ENCODE peak calls at places on chromosome 22, in ten cellular contexts. O, E, G, T, P, Q, W, M, Z and U are unnamed samples. For H3K27me3, the result is how much of the 10 kb centered on the place peaks cover.

GRCh38 chr22:25774575-25775026 is 32.6 kb downstream of the MYO18B start:
- DNase-seq in T (no peak), E (no peak), M (no peak), Q (no peak), P (no peak), O (no peak), W (peak), Z (no peak), G (peak), U (no peak)

GRCh38 chr22:23915230-23915754 is 21.1 kb downstream of the MIF start:
- DNase-seq in G (no peak), O (no peak), E (no peak), Q (peak), T (no peak), W (no peak), M (no peak), P (no peak), Z (no peak), U (no peak)

GRCh38 chr22:47610766-47611165 is 848.3 kb downstream of the TBC1D22A start:
- DNase-seq in O (no peak), M (no peak), E (no peak), G (peak), P (no peak), Q (no peak), W (no peak), Z (no peak), T (no peak), U (no peak)

GRCh38 chr22:22546490-22546889 is 12.6 kb downstream of the PRAME start:
- DNase-seq in M (no peak), E (no peak), Z (no peak), G (no peak), Q (no peak), W (no peak), O (no peak), T (no peak), P (no peak), U (peak)

GRCh38 chr22:47534150-47535133 is 772.0 kb downstream of the TBC1D22A start:
- DNase-seq in W (no peak), M (no peak), Q (no peak), E (no peak), Z (no peak), P (peak), G (peak), O (no peak), T (no peak), U (no peak)

GRCh38 chr22:41538583-41538982 is 5.7 kb downstream of the POLR3H start:
- DNase-seq in Q (no peak), E (no peak), Z (no peak), T (no peak), G (no peak), P (no peak), M (no peak), O (no peak), W (no peak), U (no peak)

GRCh38 chr22:46893281-46894020 is 131.0 kb downstream of the TBC1D22A start:
- DNase-seq in O (no peak), T (no peak), Q (no peak), W (no peak), G (no peak), M (no peak), Z (no peak), P (peak), E (no peak), U (no peak)

GRCh38 chr22:25728064-25728463 is 13.9 kb upstream of the MYO18B start:
- DNase-seq in M (no peak), P (no peak), Z (no peak), Q (no peak), W (no peak), E (no peak), G (no peak), O (no peak), T (no peak), U (no peak)

GRCh38 chr22:31474743-31475142 is 14.9 kb downstream of the EIF4ENIF1 start:
- DNase-seq in E (peak), Q (no peak), P (no peak), M (no peak), T (no peak), W (no peak), Z (no peak), O (peak), G (no peak), U (no peak)

GRCh38 chr22:40436460-40437431 is 66.4 kb downstream of the SGSM3 start:
- DNase-seq in M (peak), G (no peak), P (peak), O (peak), W (peak), Z (no peak), E (peak), Q (no peak), T (no peak), U (no peak)

GRCh38 chr22:21457023-21457787 is 10.0 kb upstream of the TMEM191C start:
- DNase-seq in Z (no peak), E (no peak), P (no peak), O (no peak), Q (no peak), W (no peak), M (no peak), G (no peak), T (no peak), U (no peak)

DNA sequence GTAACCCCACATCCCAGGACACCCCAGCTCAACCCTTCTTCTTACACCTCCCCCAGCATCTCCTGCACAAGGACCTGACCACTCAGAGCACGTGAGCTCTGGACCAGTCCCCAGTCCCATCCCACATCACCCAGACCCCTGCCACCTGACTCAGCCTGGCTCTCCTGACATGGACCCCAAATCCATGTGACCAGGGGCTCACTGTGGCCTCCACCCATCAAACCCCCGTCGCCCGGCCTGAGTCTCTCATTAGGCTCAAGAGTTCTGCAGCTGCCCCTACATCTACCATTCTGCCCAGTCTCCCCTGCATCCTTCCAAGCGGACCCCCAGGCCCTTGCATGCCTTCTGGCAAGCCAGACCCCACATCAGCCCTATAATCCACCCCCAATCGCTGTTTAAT is 1.9 kb upstream of the LIF start:
- DNase-seq in G (no peak), Z (no peak), P (no peak), T (no peak), O (no peak), E (no peak), M (no peak), W (peak), Q (no peak), U (no peak)
- H3K27me3 ChIP-seq in G (under half), Z (under half), P (under half), T (under half), O (under half), E (under half), M (under half), W (under half), Q (under half), U (under half)

GRCh38 chr22:35541254-35541748 is 670 bp downstream of the RASD2 start:
- DNase-seq in Z (no peak), O (no peak), Q (no peak), M (no peak), E (no peak), P (no peak), G (no peak), T (no peak), W (peak), U (no peak)
- H3K4me3 ChIP-seq in Z (peak), O (no peak), Q (peak), M (peak), E (no peak), P (peak), G (peak), T (peak), W (peak), U (no peak)

GRCh38 chr22:30305906-30306628 is 16.8 kb upstream of the CASTOR1 start:
- DNase-seq in P (no peak), G (no peak), Q (no peak), Z (no peak), W (no peak), E (no peak), T (no peak), M (no peak), O (no peak), U (no peak)

GRCh38 chr22:30307026-30307574 is 17.8 kb upstream of the CASTOR1 start:
- DNase-seq in O (no peak), E (no peak), M (no peak), T (no peak), W (no peak), Z (no peak), Q (no peak), G (no peak), P (no peak), U (no peak)

GRCh38 chr22:30304495-30305244 is 15.4 kb upstream of the CASTOR1 start:
- DNase-seq in Q (no peak), O (no peak), E (peak), T (no peak), G (no peak), P (no peak), Z (no peak), W (no peak), M (no peak), U (peak)

GRCh38 chr22:30306629-30307016 is 17.3 kb upstream of the CASTOR1 start:
- DNase-seq in T (no peak), M (no peak), E (no peak), W (no peak), O (no peak), Z (no peak), P (no peak), Q (no peak), G (no peak), U (no peak)

DNA sequence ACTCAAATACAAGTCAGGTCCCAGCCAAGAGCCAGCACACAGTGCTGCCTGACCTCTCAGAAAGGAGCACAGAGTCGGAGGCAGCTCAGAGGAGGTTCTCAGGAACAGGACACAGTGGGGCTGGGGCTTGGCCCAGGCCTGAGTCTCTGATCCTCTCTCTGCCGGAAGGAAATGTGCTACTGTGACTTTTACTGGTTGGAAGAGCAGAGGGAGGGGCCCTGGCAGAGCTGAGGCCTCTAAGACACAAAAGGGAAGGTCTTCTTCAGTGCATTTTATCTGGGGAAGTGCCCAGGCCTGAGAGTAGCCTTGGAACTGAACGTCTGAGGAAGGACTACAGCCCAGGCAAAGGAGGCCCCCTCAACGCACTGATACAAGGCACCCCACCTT is 16.2 kb upstream of the CASTOR1 start:
- DNase-seq in M (no peak), E (no peak), T (peak), O (no peak), Q (peak), G (peak), P (peak), Z (no peak), W (no peak), U (peak)
- H3K27me3 ChIP-seq in M (under half), E (under half), T (under half), O (under half), Q (under half), G (under half), P (under half), Z (under half), W (under half), U (under half)

GRCh38 chr22:19986410-19987341 is 29.9 kb downstream of the ARVCF start:
- DNase-seq in E (peak), P (peak), O (peak), Q (peak), Z (peak), T (peak), M (no peak), W (peak), G (peak), U (peak)

GRCh38 chr22:19984851-19985811 is 31.5 kb downstream of the ARVCF start:
- DNase-seq in Q (no peak), O (no peak), M (no peak), G (no peak), P (no peak), E (no peak), Z (no peak), T (no peak), W (no peak), U (no peak)

GRCh38 chr22:19987394-19988306 is 29.0 kb downstream of the ARVCF start:
- DNase-seq in Q (no peak), O (no peak), G (no peak), T (no peak), P (no peak), Z (no peak), E (no peak), M (no peak), W (no peak), U (no peak)

GRCh38 chr22:19984201-19984753 is 32.3 kb downstream of the ARVCF start:
- DNase-seq in P (no peak), Q (no peak), G (peak), Z (no peak), M (peak), O (peak), W (no peak), E (peak), T (no peak), U (peak)

GRCh38 chr22:19986011-19986409 is 30.6 kb downstream of the ARVCF start:
- DNase-seq in O (no peak), P (no peak), G (no peak), W (no peak), Q (no peak), M (no peak), E (no peak), Z (no peak), T (no peak), U (no peak)
- H3K4me3 ChIP-seq in O (peak), P (no peak), G (peak), W (peak), Q (peak), M (peak), E (peak), Z (no peak), T (peak), U (no peak)

GRCh38 chr22:50603511-50604255 is 3.1 kb downstream of the MAPK8IP2 start:
- DNase-seq in Q (no peak), Z (no peak), W (no peak), G (no peak), O (no peak), T (no peak), E (no peak), M (no peak), P (no peak), U (no peak)
- H3K27me3 ChIP-seq in Q (under half), Z (under half), W (under half), G (under half), O (under half), T (under half), E (under half), M (half or more), P (under half), U (under half)